ENCODE peak calls at places on chromosomes 1 and 21, in seven cellular contexts. U, E, Q, I, D, H and C are unnamed samples.

GRCh38 chr1:235742914-235743599 is 93.5 kb upstream of the GNG4 start:
- DNase-seq in Q (no peak), U (no peak), H (no peak), D (no peak), I (no peak), E (no peak), C (no peak)

GRCh38 chr1:7042322-7043231 is 257.3 kb downstream of the CAMTA1 start:
- DNase-seq in I (peak; percentile 66), Q (peak; percentile 51), H (no peak), D (no peak), U (no peak), E (no peak), C (peak; percentile 9)

GRCh38 chr1:89942825-89943658 is 51.9 kb upstream of the ZNF326 start:
- DNase-seq in Q (peak; percentile 86), U (no peak), E (no peak), D (no peak), H (peak; percentile 67), I (peak; percentile 88), C (no peak)

GRCh38 chr21:40204956-40205355 is 337.7 kb downstream of the PCP4 start:
- DNase-seq in H (no peak), Q (no peak), E (no peak), U (no peak), D (no peak), I (no peak), C (no peak)

GRCh38 chr1:63693956-63694607 is 79.7 kb upstream of the ROR1 start:
- DNase-seq in D (no peak), U (no peak), E (no peak), I (peak; percentile 36), H (peak; percentile 17), Q (peak; percentile 70), C (no peak)

GRCh38 chr1:212607206-212607923 is 1.2 kb upstream of the ATF3 start:
- DNase-seq in D (peak; percentile 76), I (no peak), U (peak; percentile 51), E (no peak), H (no peak), Q (no peak), C (no peak)

GRCh38 chr1:58746757-58747156 is 37.1 kb downstream of the JUN start:
- DNase-seq in U (no peak), Q (peak; percentile 46), I (no peak), H (no peak), E (no peak), D (no peak), C (no peak)

GRCh38 chr1:184813528-184814089 is 59.0 kb upstream of the EDEM3 start:
- DNase-seq in U (no peak), I (no peak), E (no peak), D (no peak), H (no peak), Q (no peak), C (no peak)

GRCh38 chr1:28860332-28861073 is 48.5 kb downstream of the OPRD1 start:
- DNase-seq in Q (no peak), E (no peak), I (peak; percentile 16), H (no peak), U (no peak), D (no peak), C (no peak)

GRCh38 chr1:39410915-39411436 is 80.5 kb upstream of the BMP8A start:
- DNase-seq in D (peak; percentile 87), H (peak; percentile 69), Q (peak; percentile 94), E (peak; percentile 39), U (peak; percentile 78), I (peak; percentile 97), C (peak; percentile 81)

GRCh38 chr1:62746086-62746808 is 37.7 kb upstream of the ATG4C start:
- DNase-seq in E (no peak), I (peak; percentile 79), Q (peak; percentile 78), H (no peak), U (no peak), D (no peak), C (peak; percentile 30)

GRCh38 chr1:175116903-175117302 is 49.3 kb downstream of the TNN start:
- DNase-seq in E (no peak), H (no peak), I (no peak), D (no peak), U (no peak), Q (no peak), C (no peak)

GRCh38 chr1:211736351-211736915 is 61.0 kb upstream of the NEK2 start:
- DNase-seq in U (no peak), H (no peak), E (no peak), I (no peak), Q (no peak), D (no peak), C (no peak)

GRCh38 chr1:168498159-168498609 is 45.6 kb downstream of the XCL2 start:
- DNase-seq in H (no peak), D (no peak), U (no peak), E (no peak), I (peak; percentile 45), Q (peak; percentile 87), C (peak; percentile 35)

GRCh38 chr1:228538831-228539230 is 51.6 kb downstream of the RNF187 start:
- DNase-seq in D (peak; percentile 0), I (no peak), E (no peak), U (peak; percentile 6), H (no peak), Q (no peak), C (no peak)

GRCh38 chr1:39508857-39509305 is 17.4 kb downstream of the BMP8A start:
- DNase-seq in E (no peak), I (peak; percentile 69), Q (peak; percentile 56), H (no peak), D (no peak), U (no peak), C (no peak)

GRCh38 chr1:202987922-202988583 is 19.1 kb upstream of the TMEM183A start:
- DNase-seq in I (no peak), U (no peak), H (peak; percentile 58), D (no peak), Q (no peak), E (no peak), C (no peak)

GRCh38 chr1:173202430-173203145 is 4.5 kb downstream of the TNFSF4 start:
- DNase-seq in H (peak; percentile 37), I (peak; percentile 93), Q (peak; percentile 92), D (no peak), E (no peak), U (no peak), C (peak; percentile 59)

GRCh38 chr1:56077223-56077622 is 502.1 kb downstream of the PLPP3 start:
- DNase-seq in U (no peak), D (no peak), Q (peak; percentile 60), H (no peak), I (no peak), E (no peak), C (no peak)

GRCh38 chr1:90412563-90412962 is 304.5 kb downstream of the BARHL2 start:
- DNase-seq in D (no peak), I (no peak), H (no peak), Q (no peak), U (no peak), E (no peak), C (no peak)

GRCh38 chr1:55848906-55849305 is 633.7 kb upstream of the USP24 start:
- DNase-seq in U (no peak), D (no peak), H (no peak), Q (peak; percentile 66), I (peak; percentile 68), E (no peak), C (no peak)

GRCh38 chr1:37123266-37123665 is 89.0 kb upstream of the GRIK3 start:
- DNase-seq in Q (no peak), I (no peak), H (no peak), E (no peak), D (no peak), U (no peak), C (no peak)

GRCh38 chr1:81834268-81834667 is 33.5 kb downstream of the ADGRL2 start:
- DNase-seq in U (no peak), E (no peak), D (no peak), I (peak; percentile 61), Q (peak; percentile 61), H (no peak), C (no peak)

GRCh38 chr1:193283026-193283425 is 96.6 kb upstream of the B3GALT2 start:
- DNase-seq in H (no peak), Q (peak; percentile 16), I (peak; percentile 76), U (no peak), E (no peak), D (no peak), C (no peak)

GRCh38 chr1:224540535-224540934 is 75.6 kb upstream of the CNIH3 start:
- DNase-seq in U (no peak), I (no peak), H (no peak), E (no peak), Q (no peak), D (no peak), C (no peak)
- H3K4me3 ChIP-seq in U (no peak overlapping the region), I (no peak overlapping the region), H (no peak overlapping the region), E (no peak overlapping the region), Q (no peak overlapping the region), D (no peak overlapping the region), C (no peak overlapping the region)

DNA sequence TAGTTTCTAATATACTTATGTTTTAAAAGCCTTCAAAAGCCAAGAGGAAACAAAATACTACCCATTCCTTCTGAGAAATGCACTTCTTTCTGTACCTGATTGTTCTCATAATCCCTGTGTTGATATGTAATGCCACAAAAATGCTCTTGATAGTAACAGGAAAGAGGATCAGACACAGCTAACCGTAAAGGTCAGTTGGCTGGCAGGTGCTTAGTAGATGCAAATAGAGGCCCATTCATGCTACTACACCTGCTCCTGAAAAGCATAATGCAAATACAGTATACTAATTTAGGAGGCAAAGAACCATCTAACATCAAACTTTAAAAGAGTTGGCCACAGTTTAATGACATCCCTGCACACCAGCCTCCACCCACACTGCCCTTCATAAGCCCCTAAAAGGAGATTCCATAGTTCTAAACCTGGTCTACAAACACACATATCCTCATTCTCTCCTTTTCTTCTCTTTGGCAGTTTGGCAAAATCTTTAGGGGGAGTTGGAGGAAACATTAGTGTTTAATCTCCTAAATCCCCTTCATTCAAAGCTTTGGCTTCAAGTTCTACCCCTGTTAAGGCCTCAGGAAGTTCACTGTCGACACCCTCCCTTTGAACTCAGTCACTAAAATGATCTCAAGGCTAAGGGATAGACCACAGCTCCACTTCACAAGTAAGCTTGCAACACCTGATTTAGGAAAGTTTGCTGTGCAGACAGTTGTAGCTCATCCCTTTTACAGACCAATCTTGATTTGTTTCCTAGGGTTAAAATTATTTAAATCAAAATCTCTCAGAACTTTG is 2.9 kb upstream of the CD46 start:
- DNase-seq in D (no peak), H (peak; percentile 33), Q (no peak), U (peak; percentile 64), I (no peak), E (no peak), C (no peak)
- TF ChIP-seq CTCF in D (no peak), H (no peak), Q (no peak), U (no peak), I (no peak), E (no peak), C (no peak)

DNA sequence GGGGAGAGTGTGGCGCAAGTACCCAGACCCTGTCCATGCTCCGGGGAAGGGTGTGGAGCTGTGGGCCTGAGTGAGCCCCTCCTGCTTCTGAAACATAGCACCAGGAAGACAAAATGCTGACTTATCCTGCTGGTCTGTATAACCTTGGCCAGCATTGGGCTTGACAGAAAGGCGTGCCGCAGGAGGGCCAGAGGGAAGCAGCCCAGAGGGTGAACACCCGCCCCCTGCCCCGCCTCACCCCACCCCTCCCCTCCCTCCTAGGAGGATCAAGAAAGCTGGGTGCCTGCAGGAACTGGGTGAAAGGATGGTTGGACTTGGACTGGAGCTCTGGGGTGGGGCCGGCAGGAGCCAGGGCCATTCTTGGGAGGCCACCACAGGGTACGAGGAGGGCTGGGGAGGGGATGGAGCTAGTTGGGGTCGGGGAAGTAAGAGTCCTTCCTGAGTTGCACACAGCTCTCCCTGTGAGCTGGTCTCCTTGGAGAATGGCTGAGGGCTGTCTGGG is 27.1 kb downstream of the PTPRF start:
- DNase-seq in U (peak; percentile 77), Q (peak; percentile 70), H (no peak), E (no peak), I (no peak), D (peak; percentile 78), C (no peak)
- H3K4me3 ChIP-seq in U (no peak overlapping the region), Q (no peak overlapping the region), H (no peak overlapping the region), E (no peak overlapping the region), I (no peak overlapping the region), D (no peak overlapping the region), C (no peak overlapping the region)

GRCh38 chr1:12405325-12406217 is 175.7 kb downstream of the VPS13D start:
- DNase-seq in Q (peak; percentile 58), I (peak; percentile 81), H (no peak), E (no peak), D (no peak), U (peak; percentile 37), C (no peak)
- TF ChIP-seq CTCF in Q (peak; percentile 35), I (peak; percentile 57), H (no peak), E (no peak), D (no peak), U (no peak), C (peak; percentile 36)